ENCODE peak calls at places on chromosomes 6 and 20, in six cellular contexts. O, N, W, V, S and J are unnamed samples.

GRCh38 chr20:50957276-50957675 is 1.1 kb downstream of the DPM1 start:
- DNase-seq in S (no peak), N (no peak), O (peak; percentile 17), W (no peak), V (no peak), J (peak; percentile 52)

GRCh38 chr6:164561656-164562055 is 747.7 kb downstream of the C6orf118 start:
- DNase-seq in V (no peak), N (no peak), S (no peak), W (no peak), O (no peak), J (no peak)

GRCh38 chr6:24743265-24743943 is 24.4 kb upstream of the C6orf62 start:
- DNase-seq in N (peak; percentile 52), S (no peak), O (peak; percentile 98), W (no peak), V (peak; percentile 40), J (peak; percentile 90)

GRCh38 chr6:38262609-38263008 is 377.1 kb downstream of the BTBD9 start:
- DNase-seq in S (no peak), V (no peak), N (no peak), O (peak; percentile 39), W (no peak), J (no peak)

GRCh38 chr6:39855356-39855995 is 63.3 kb downstream of the DAAM2 start:
- DNase-seq in O (peak; percentile 25), N (no peak), S (no peak), W (no peak), V (no peak), J (no peak)

GRCh38 chr20:3679749-3680700 is 1.8 kb downstream of the ADAM33 start:
- DNase-seq in W (no peak), S (no peak), O (peak; percentile 69), N (no peak), V (no peak), J (peak; percentile 86)

GRCh38 chr20:56537997-56538396 is 5.0 kb downstream of the FAM209B start:
- DNase-seq in N (no peak), V (no peak), S (no peak), O (no peak), W (no peak), J (no peak)

GRCh38 chr6:13524801-13525508 is 37.6 kb upstream of the GFOD1 start:
- DNase-seq in N (no peak), S (no peak), W (no peak), V (no peak), O (no peak), J (no peak)

GRCh38 chr6:154721460-154721859 is 11.8 kb upstream of the SCAF8 start:
- DNase-seq in N (peak; percentile 13), V (no peak), W (peak; percentile 27), O (peak; percentile 46), S (no peak), J (peak; percentile 57)

GRCh38 chr20:6735913-6736845 is 31.3 kb upstream of the BMP2 start:
- DNase-seq in O (peak; percentile 10), N (no peak), W (no peak), S (no peak), V (no peak), J (peak; percentile 8)

GRCh38 chr20:56781108-56781739 is 152.1 kb downstream of the TFAP2C start:
- DNase-seq in V (no peak), N (no peak), W (no peak), S (no peak), O (peak; percentile 77), J (peak; percentile 84)

GRCh38 chr6:133512410-133513016 is 271.4 kb downstream of the EYA4 start:
- DNase-seq in O (peak; percentile 73), N (peak; percentile 55), W (no peak), V (peak; percentile 15), S (no peak), J (peak; percentile 55)

GRCh38 chr6:78768242-78768641 is 99.1 kb upstream of the IRAK1BP1 start:
- DNase-seq in S (no peak), O (no peak), N (no peak), V (no peak), W (no peak), J (no peak)

GRCh38 chr6:129920103-129920798 is 59.1 kb upstream of the TMEM244 start:
- DNase-seq in O (no peak), W (no peak), V (no peak), N (no peak), S (no peak), J (peak; percentile 38)

GRCh38 chr6:34243901-34244884 is 4.6 kb downstream of the SMIM29 start:
- DNase-seq in O (peak; percentile 90), V (no peak), W (no peak), N (peak; percentile 82), S (no peak), J (peak; percentile 90)
- TF ChIP-seq CTCF in O (peak; percentile 61), V (peak; percentile 42), W (no peak), N (no peak), S (peak; percentile 11), J (peak; percentile 46)

DNA sequence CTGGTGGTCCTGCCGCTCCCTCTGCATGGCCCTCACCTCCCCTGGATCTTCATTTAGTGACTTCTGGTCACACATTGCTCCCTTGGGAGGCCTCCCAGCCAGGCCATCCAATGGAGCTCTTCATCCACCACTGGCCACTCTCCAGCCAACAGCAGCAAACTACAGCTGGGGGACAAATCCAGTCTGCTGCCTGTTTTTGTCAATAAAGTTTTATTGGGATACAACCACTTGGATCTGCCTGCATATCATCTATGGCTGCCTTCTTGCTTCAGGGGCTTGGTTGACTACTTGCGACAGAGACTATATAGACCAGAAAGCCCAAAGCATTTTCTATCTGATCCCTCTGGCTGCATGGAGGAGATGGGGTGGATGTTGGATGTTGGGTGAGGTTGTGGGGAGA is 156.6 kb upstream of the SULF2 start:
- DNase-seq in O (no peak), W (no peak), S (no peak), V (no peak), N (no peak), J (no peak)
- TF ChIP-seq CTCF in O (no peak), W (no peak), S (no peak), V (no peak), N (no peak), J (no peak)

DNA sequence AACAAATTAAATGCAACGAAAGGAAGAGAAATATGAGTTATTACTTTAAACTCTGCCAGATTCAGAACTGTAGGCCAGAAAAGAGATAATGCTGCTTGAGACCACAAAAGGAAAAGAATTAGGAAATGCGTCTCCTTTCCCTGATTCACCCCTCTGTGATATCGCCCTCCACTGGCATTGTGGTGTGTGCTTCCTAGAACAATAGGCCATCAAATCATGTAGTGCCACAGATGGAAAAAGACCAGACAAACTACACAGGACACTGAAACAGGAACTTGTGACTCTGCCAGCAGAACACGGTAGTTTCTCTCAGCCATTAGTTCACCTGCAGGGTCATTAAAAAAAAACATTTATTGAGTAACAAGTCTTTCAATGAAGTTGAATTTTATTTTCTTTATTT is 14.8 kb upstream of the LAMA4 start:
- DNase-seq in S (no peak), V (no peak), N (no peak), W (no peak), O (no peak), J (no peak)
- TF ChIP-seq CTCF in S (no peak), V (no peak), N (no peak), W (no peak), O (peak; percentile 54), J (peak; percentile 41)

GRCh38 chr6:43669050-43669921 is 18.3 kb downstream of the MRPS18A start:
- DNase-seq in V (no peak), S (no peak), O (peak; percentile 49), W (peak; percentile 37), N (peak; percentile 4), J (peak; percentile 75)

GRCh38 chr6:43666181-43666920 is 21.2 kb downstream of the MRPS18A start:
- DNase-seq in W (no peak), N (no peak), O (no peak), S (no peak), V (no peak), J (no peak)

GRCh38 chr6:43669922-43670622 is 17.5 kb downstream of the MRPS18A start:
- DNase-seq in O (no peak), S (no peak), N (peak; percentile 80), W (no peak), V (peak; percentile 45), J (peak; percentile 9)

GRCh38 chr6:43667245-43668150 is 20.1 kb downstream of the MRPS18A start:
- DNase-seq in S (peak; percentile 84), W (peak; percentile 81), N (peak; percentile 92), V (peak; percentile 84), O (peak; percentile 67), J (peak; percentile 64)

DNA sequence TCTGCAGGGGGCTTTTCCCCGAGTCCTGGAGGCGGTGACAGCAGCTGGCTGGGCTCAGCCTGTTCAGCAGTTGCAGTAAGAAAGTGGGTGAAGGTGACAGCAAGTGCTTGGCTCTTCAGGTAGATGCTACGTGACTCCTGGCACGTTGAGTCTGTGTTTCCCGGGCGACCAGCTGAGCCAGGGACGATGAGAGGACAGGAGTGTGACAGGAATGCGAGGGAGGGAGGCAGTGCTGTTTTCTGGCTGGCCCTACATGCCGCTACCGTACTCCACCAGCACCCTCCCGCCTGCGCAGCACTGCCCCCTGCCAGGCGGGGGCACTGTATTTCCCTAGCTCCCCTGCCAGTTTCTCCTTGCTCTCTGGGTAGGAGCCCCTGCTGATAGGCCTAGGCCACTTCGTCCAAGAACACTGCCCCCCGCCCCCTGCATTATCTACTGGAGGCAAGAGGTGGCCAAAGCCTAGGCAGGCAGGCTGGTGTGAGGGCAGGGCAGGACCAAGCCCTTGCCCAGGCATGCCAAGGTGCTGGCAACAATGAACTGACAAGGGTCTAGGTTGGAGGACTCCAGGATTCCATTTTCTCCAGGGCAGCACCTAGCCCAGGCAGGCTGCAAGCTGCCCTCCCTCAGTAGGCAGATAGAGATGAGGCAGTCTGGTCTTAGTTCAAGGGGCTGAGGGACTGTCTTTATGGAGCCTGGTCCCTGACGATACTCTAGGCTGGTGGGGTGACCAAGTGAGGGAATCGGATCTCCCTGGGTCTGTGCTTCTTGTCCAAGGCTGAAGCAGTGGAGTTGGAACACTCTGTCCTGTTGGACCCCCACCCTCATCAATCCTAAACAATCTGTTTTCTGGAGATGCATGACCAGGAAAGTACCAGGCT is 19.2 kb downstream of the MRPS18A start:
- DNase-seq in N (peak; percentile 86), O (peak; percentile 54), V (peak; percentile 75), W (peak; percentile 84), S (no peak), J (peak; percentile 50)
- TF ChIP-seq CTCF in N (peak; percentile 76), O (peak; percentile 61), V (peak; percentile 73), W (peak; percentile 52), S (peak; percentile 62), J (peak; percentile 59)